ENCODE peak calls at places on chromosomes 7 and 10, in six cellular contexts. One of them, this sample, is unnamed. For H3K9me2 and H4K20me1, the result is how much of the 10 kb centered on the place peaks cover.

GRCh38 chr7:90692396-90692795 is 96.3 kb downstream of the CDK14 start:
- DNase-seq in GM23248: no peak
- DNase-seq in MM.1S: no peak
- DNase-seq in SK-N-SH: no peak
- DNase-seq in PC-3: no peak
- DNase-seq in HCT116: no peak
- DNase-seq in this sample: no peak

GRCh38 chr7:155248366-155248756 is 49.3 kb upstream of the INSIG1 start:
- DNase-seq in GM23248: no peak
- DNase-seq in MM.1S: no peak
- DNase-seq in SK-N-SH: no peak
- DNase-seq in PC-3: no peak
- DNase-seq in HCT116: no peak
- DNase-seq in this sample: no peak

GRCh38 chr7:31444196-31444595 is 69.7 kb upstream of the ITPRID1 start:
- DNase-seq in GM23248: no peak
- DNase-seq in MM.1S: no peak
- DNase-seq in SK-N-SH: no peak
- DNase-seq in PC-3: no peak
- DNase-seq in HCT116: no peak
- DNase-seq in this sample: no peak

GRCh38 chr7:16619979-16620408 is 25.6 kb downstream of the ANKMY2 start:
- DNase-seq in GM23248: no peak
- DNase-seq in MM.1S: peak
- DNase-seq in SK-N-SH: no peak
- DNase-seq in PC-3: peak
- DNase-seq in HCT116: no peak
- DNase-seq in this sample: peak

GRCh38 chr10:70695241-70696030 is 23.1 kb downstream of the ADAMTS14 start:
- DNase-seq in GM23248: peak
- DNase-seq in MM.1S: no peak
- DNase-seq in SK-N-SH: no peak
- DNase-seq in PC-3: peak
- DNase-seq in HCT116: no peak
- DNase-seq in this sample: no peak

GRCh38 chr10:89163265-89163995 is 43.7 kb downstream of the CH25H start:
- DNase-seq in GM23248: peak
- DNase-seq in MM.1S: peak
- DNase-seq in SK-N-SH: no peak
- DNase-seq in PC-3: no peak
- DNase-seq in HCT116: no peak
- DNase-seq in this sample: no peak

GRCh38 chr7:36185732-36186131 is 32.7 kb downstream of the EEPD1 start:
- DNase-seq in GM23248: peak
- DNase-seq in MM.1S: no peak
- DNase-seq in SK-N-SH: no peak
- DNase-seq in PC-3: peak
- DNase-seq in HCT116: no peak
- DNase-seq in this sample: no peak

GRCh38 chr7:127504715-127505114 is 80.7 kb downstream of the GCC1 start:
- DNase-seq in GM23248: peak
- DNase-seq in MM.1S: peak
- DNase-seq in SK-N-SH: peak
- DNase-seq in PC-3: peak
- DNase-seq in HCT116: no peak
- DNase-seq in this sample: peak

GRCh38 chr7:127870231-127870907 is 160.9 kb downstream of the LRRC4 start:
- DNase-seq in GM23248: no peak
- DNase-seq in MM.1S: no peak
- DNase-seq in SK-N-SH: no peak
- DNase-seq in PC-3: no peak
- DNase-seq in HCT116: no peak
- DNase-seq in this sample: peak

GRCh38 chr10:89201345-89202032 is 5.6 kb downstream of the CH25H start:
- DNase-seq in GM23248: no peak
- DNase-seq in MM.1S: no peak
- DNase-seq in SK-N-SH: no peak
- DNase-seq in PC-3: no peak
- DNase-seq in HCT116: no peak
- DNase-seq in this sample: no peak

GRCh38 chr7:76375251-76375650 is 16.5 kb upstream of the YWHAG start:
- DNase-seq in GM23248: no peak
- DNase-seq in MM.1S: no peak
- DNase-seq in SK-N-SH: no peak
- DNase-seq in PC-3: no peak
- DNase-seq in HCT116: no peak
- DNase-seq in this sample: no peak

GRCh38 chr7:29350351-29350750 is 155.8 kb downstream of the CHN2 start:
- DNase-seq in GM23248: no peak
- DNase-seq in MM.1S: no peak
- DNase-seq in SK-N-SH: no peak
- DNase-seq in PC-3: no peak
- DNase-seq in HCT116: no peak
- DNase-seq in this sample: no peak

GRCh38 chr7:46003896-46004875 is 83.1 kb upstream of the IGFBP3 start:
- DNase-seq in GM23248: peak
- DNase-seq in MM.1S: peak
- DNase-seq in SK-N-SH: no peak
- DNase-seq in PC-3: peak
- DNase-seq in HCT116: peak
- DNase-seq in this sample: peak

GRCh38 chr7:23530355-23530754 is 1.4 kb downstream of the TRA2A start:
- DNase-seq in GM23248: peak
- DNase-seq in MM.1S: peak
- DNase-seq in SK-N-SH: peak
- DNase-seq in PC-3: peak
- DNase-seq in HCT116: no peak
- DNase-seq in this sample: peak

GRCh38 chr7:87507446-87507845 is 32.0 kb upstream of the ABCB4 start:
- DNase-seq in GM23248: no peak
- DNase-seq in MM.1S: no peak
- DNase-seq in SK-N-SH: no peak
- DNase-seq in PC-3: peak
- DNase-seq in HCT116: no peak
- DNase-seq in this sample: no peak

GRCh38 chr10:110392860-110393732 is 88.4 kb upstream of the SMNDC1 start:
- DNase-seq in GM23248: peak
- DNase-seq in MM.1S: no peak
- DNase-seq in SK-N-SH: no peak
- DNase-seq in PC-3: no peak
- DNase-seq in HCT116: no peak
- DNase-seq in this sample: no peak

GRCh38 chr7:103116511-103116910 is 32.4 kb downstream of the NAPEPLD start:
- DNase-seq in GM23248: no peak
- DNase-seq in MM.1S: no peak
- DNase-seq in SK-N-SH: no peak
- DNase-seq in PC-3: no peak
- DNase-seq in HCT116: no peak
- DNase-seq in this sample: no peak

GRCh38 chr10:84194424-84195043 is at the start of gene CDHR1:
- DNase-seq in GM23248: peak
- DNase-seq in MM.1S: peak
- DNase-seq in SK-N-SH: peak
- DNase-seq in PC-3: no peak
- DNase-seq in HCT116: no peak
- DNase-seq in this sample: no peak

GRCh38 chr10:103193107-103193819 is at the start of gene NT5C2:
- DNase-seq in GM23248: peak
- DNase-seq in MM.1S: peak
- DNase-seq in SK-N-SH: peak
- DNase-seq in PC-3: peak
- DNase-seq in HCT116: peak
- DNase-seq in this sample: peak

GRCh38 chr7:149598721-149599308 is 101.2 kb upstream of the ZNF746 start:
- DNase-seq in GM23248: peak
- DNase-seq in MM.1S: peak
- DNase-seq in SK-N-SH: peak
- DNase-seq in PC-3: peak
- DNase-seq in HCT116: peak
- DNase-seq in this sample: peak

GRCh38 chr7:64463636-64464375 is 99.1 kb downstream of the ZNF680 start:
- DNase-seq in GM23248: peak
- DNase-seq in MM.1S: peak
- DNase-seq in SK-N-SH: peak
- DNase-seq in PC-3: peak
- DNase-seq in HCT116: no peak
- DNase-seq in this sample: no peak

GRCh38 chr10:77746313-77746712 is 108.7 kb upstream of the KCNMA1 start:
- DNase-seq in GM23248: peak
- DNase-seq in MM.1S: no peak
- DNase-seq in SK-N-SH: no peak
- DNase-seq in PC-3: peak
- DNase-seq in HCT116: no peak
- DNase-seq in this sample: no peak

GRCh38 chr10:60948871-60949270 is 4.9 kb upstream of the RHOBTB1 start:
- DNase-seq in GM23248: peak
- DNase-seq in MM.1S: no peak
- DNase-seq in SK-N-SH: no peak
- DNase-seq in PC-3: no peak
- DNase-seq in HCT116: no peak
- DNase-seq in this sample: no peak

GRCh38 chr7:99021941-99022560 is 121.9 kb downstream of the SMURF1 start:
- DNase-seq in GM23248: no peak
- DNase-seq in MM.1S: no peak
- DNase-seq in SK-N-SH: no peak
- DNase-seq in PC-3: peak
- DNase-seq in HCT116: no peak
- DNase-seq in this sample: peak

DNA sequence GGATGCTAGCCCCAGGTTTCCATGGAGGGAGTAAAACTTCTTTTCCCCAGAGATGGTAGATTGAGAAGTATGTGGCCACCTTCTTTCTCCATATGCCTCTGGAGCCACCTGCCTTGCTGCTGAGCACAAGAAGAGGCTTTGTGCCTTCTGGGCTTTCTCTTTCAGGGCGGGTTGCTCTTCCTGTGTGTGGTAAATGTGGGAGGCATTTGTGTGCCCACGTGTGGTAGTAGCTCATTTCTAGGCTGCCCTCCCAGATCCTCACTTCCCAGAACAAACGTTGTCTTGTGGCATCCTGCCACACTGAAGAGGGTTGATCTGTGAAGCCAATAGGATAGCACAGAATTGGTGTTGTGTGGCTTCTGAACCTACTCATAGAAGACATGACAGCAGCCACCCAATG is 342.0 kb upstream of the PODXL start:
- DNase-seq in GM23248: peak
- DNase-seq in MM.1S: no peak
- DNase-seq in SK-N-SH: no peak
- DNase-seq in PC-3: peak
- DNase-seq in HCT116: no peak
- DNase-seq in this sample: no peak
- H3K9me2 ChIP-seq in GM23248: under half
- H3K9me2 ChIP-seq in MM.1S: under half
- H3K9me2 ChIP-seq in SK-N-SH: under half
- H3K9me2 ChIP-seq in PC-3: under half
- H3K9me2 ChIP-seq in HCT116: under half
- H3K9me2 ChIP-seq in this sample: under half

GRCh38 chr7:47759056-47759706 is 177.3 kb upstream of the TNS3 start:
- DNase-seq in GM23248: peak
- DNase-seq in MM.1S: no peak
- DNase-seq in SK-N-SH: no peak
- DNase-seq in PC-3: peak
- DNase-seq in HCT116: peak
- DNase-seq in this sample: peak
- H3K9ac ChIP-seq in GM23248: peak
- H3K9ac ChIP-seq in MM.1S: no peak
- H3K9ac ChIP-seq in SK-N-SH: peak
- H3K9ac ChIP-seq in PC-3: no peak
- H3K9ac ChIP-seq in HCT116: no peak
- H3K9ac ChIP-seq in this sample: peak

GRCh38 chr7:134879815-134880475 is 100.5 kb downstream of the CALD1 start:
- DNase-seq in GM23248: no peak
- DNase-seq in MM.1S: no peak
- DNase-seq in SK-N-SH: no peak
- DNase-seq in PC-3: no peak
- DNase-seq in HCT116: no peak
- DNase-seq in this sample: no peak

GRCh38 chr7:134878731-134879295 is 99.4 kb downstream of the CALD1 start:
- DNase-seq in GM23248: no peak
- DNase-seq in MM.1S: peak
- DNase-seq in SK-N-SH: no peak
- DNase-seq in PC-3: no peak
- DNase-seq in HCT116: no peak
- DNase-seq in this sample: no peak

GRCh38 chr7:134886353-134887057 is 99.8 kb upstream of the AGBL3 start:
- DNase-seq in GM23248: peak
- DNase-seq in MM.1S: no peak
- DNase-seq in SK-N-SH: no peak
- DNase-seq in PC-3: peak
- DNase-seq in HCT116: no peak
- DNase-seq in this sample: no peak

GRCh38 chr7:134885967-134886352 is 100.3 kb upstream of the AGBL3 start:
- DNase-seq in GM23248: peak
- DNase-seq in MM.1S: no peak
- DNase-seq in SK-N-SH: no peak
- DNase-seq in PC-3: peak
- DNase-seq in HCT116: no peak
- DNase-seq in this sample: no peak

GRCh38 chr7:134882481-134882880 is 103.0 kb downstream of the CALD1 start:
- DNase-seq in GM23248: no peak
- DNase-seq in MM.1S: no peak
- DNase-seq in SK-N-SH: no peak
- DNase-seq in PC-3: no peak
- DNase-seq in HCT116: no peak
- DNase-seq in this sample: no peak
- H4K20me1 ChIP-seq in GM23248: under half
- H4K20me1 ChIP-seq in MM.1S: under half
- H4K20me1 ChIP-seq in SK-N-SH: under half
- H4K20me1 ChIP-seq in PC-3: under half
- H4K20me1 ChIP-seq in HCT116: under half
- H4K20me1 ChIP-seq in this sample: under half

GRCh38 chr10:67969875-67970274 is 85.4 kb downstream of the SIRT1 start:
- DNase-seq in GM23248: no peak
- DNase-seq in MM.1S: no peak
- DNase-seq in SK-N-SH: no peak
- DNase-seq in PC-3: no peak
- DNase-seq in HCT116: no peak
- DNase-seq in this sample: no peak
- H3K9me2 ChIP-seq in GM23248: under half
- H3K9me2 ChIP-seq in MM.1S: under half
- H3K9me2 ChIP-seq in SK-N-SH: under half
- H3K9me2 ChIP-seq in PC-3: under half
- H3K9me2 ChIP-seq in HCT116: under half
- H3K9me2 ChIP-seq in this sample: under half

GRCh38 chr10:80081801-80082750 is 3.6 kb downstream of the TMEM254 start:
- DNase-seq in GM23248: no peak
- DNase-seq in MM.1S: no peak
- DNase-seq in SK-N-SH: no peak
- DNase-seq in PC-3: peak
- DNase-seq in HCT116: no peak
- DNase-seq in this sample: no peak
- H3K9ac ChIP-seq in GM23248: no peak
- H3K9ac ChIP-seq in MM.1S: no peak
- H3K9ac ChIP-seq in SK-N-SH: no peak
- H3K9ac ChIP-seq in PC-3: no peak
- H3K9ac ChIP-seq in HCT116: no peak
- H3K9ac ChIP-seq in this sample: no peak